ENCODE peak calls at places on chromosomes 4 and X, in six cellular contexts. Q, S, O, A, X and V are unnamed samples.

GRCh38 chr4:114208747-114209146 is 229.3 kb upstream of the ARSJ start:
- DNase-seq in Q (no peak), S (no peak), O (peak; percentile 44), A (no peak), X (no peak), V (no peak)

GRCh38 chr4:76562161-76562560 is 127.1 kb downstream of the SHROOM3 start:
- DNase-seq in Q (peak; percentile 17), S (no peak), O (peak; percentile 78), A (no peak), X (no peak), V (no peak)

GRCh38 chr4:87073570-87074470 is 139.0 kb downstream of the AFF1 start:
- DNase-seq in Q (no peak), S (peak; percentile 45), O (no peak), A (no peak), X (peak; percentile 43), V (peak; percentile 72)

GRCh38 chr4:150316332-150317205 is 238.3 kb downstream of the DCLK2 start:
- DNase-seq in Q (no peak), S (no peak), O (peak; percentile 66), A (no peak), X (no peak), V (no peak)

GRCh38 chrX:115174548-115174947 is 14.7 kb upstream of the RBMXL3 start:
- DNase-seq in Q (no peak), S (no peak), O (no peak), A (no peak), X (no peak), V (no peak)

GRCh38 chr4:90357117-90357710 is 230.0 kb downstream of the CCSER1 start:
- DNase-seq in Q (peak; percentile 82), S (no peak), O (peak; percentile 38), A (peak; percentile 58), X (no peak), V (no peak)

GRCh38 chrX:151226941-151227340 is 50.6 kb downstream of the GPR50 start:
- DNase-seq in Q (no peak), S (no peak), O (no peak), A (no peak), X (no peak), V (no peak)

GRCh38 chr4:15194520-15194919 is 192.2 kb downstream of the CPEB2 start:
- DNase-seq in Q (no peak), S (no peak), O (no peak), A (no peak), X (no peak), V (no peak)

GRCh38 chr4:32631824-32632223 is 1911.7 kb downstream of the PCDH7 start:
- DNase-seq in Q (no peak), S (no peak), O (no peak), A (no peak), X (no peak), V (no peak)

GRCh38 chr4:122195718-122196117 is 43.6 kb downstream of the BLTP1 start:
- DNase-seq in Q (no peak), S (no peak), O (no peak), A (no peak), X (no peak), V (no peak)

GRCh38 chr4:27176400-27176799 is 315.8 kb downstream of the STIM2 start:
- DNase-seq in Q (peak; percentile 39), S (no peak), O (peak; percentile 39), A (peak; percentile 72), X (no peak), V (no peak)